ENCODE peak calls at places on chromosomes 16 and 17, in eight cellular contexts. One of them, this sample, is unnamed.

GRCh38 chr16:521381-522210 is 5.9 kb upstream of the CAPN15 start:
- DNase-seq in activated CD4-positive, alpha-beta T cell treated with anti-CD3 and anti-CD28 coated beads, Interleukin-2, amount 50 U/mL, for 24 hours: no peak
- DNase-seq in stromal cell of bone marrow: no peak
- DNase-seq in breast epithelium: no peak
- DNase-seq in T-helper 1 cell: no peak
- DNase-seq in amniotic stem cell: no peak
- DNase-seq in HTR-8/SVneo: no peak
- DNase-seq in foreskin fibroblast: no peak
- DNase-seq in this sample: no peak

GRCh38 chr17:68709995-68710780 is 109.0 kb upstream of the FAM20A start:
- DNase-seq in activated CD4-positive, alpha-beta T cell treated with anti-CD3 and anti-CD28 coated beads, Interleukin-2, amount 50 U/mL, for 24 hours: no peak
- DNase-seq in stromal cell of bone marrow: peak
- DNase-seq in breast epithelium: no peak
- DNase-seq in T-helper 1 cell: no peak
- DNase-seq in amniotic stem cell: peak
- DNase-seq in HTR-8/SVneo: no peak
- DNase-seq in foreskin fibroblast: peak
- DNase-seq in this sample: no peak

GRCh38 chr17:82664276-82664575 is 16.0 kb upstream of the WDR45B start:
- DNase-seq in activated CD4-positive, alpha-beta T cell treated with anti-CD3 and anti-CD28 coated beads, Interleukin-2, amount 50 U/mL, for 24 hours: no peak
- DNase-seq in stromal cell of bone marrow: no peak
- DNase-seq in breast epithelium: no peak
- DNase-seq in T-helper 1 cell: no peak
- DNase-seq in amniotic stem cell: no peak
- DNase-seq in HTR-8/SVneo: no peak
- DNase-seq in foreskin fibroblast: no peak
- DNase-seq in this sample: no peak

GRCh38 chr16:14285542-14286380 is 214.6 kb downstream of the MRTFB start:
- DNase-seq in activated CD4-positive, alpha-beta T cell treated with anti-CD3 and anti-CD28 coated beads, Interleukin-2, amount 50 U/mL, for 24 hours: peak
- DNase-seq in stromal cell of bone marrow: peak
- DNase-seq in breast epithelium: peak
- DNase-seq in T-helper 1 cell: peak
- DNase-seq in amniotic stem cell: peak
- DNase-seq in HTR-8/SVneo: peak
- DNase-seq in foreskin fibroblast: peak
- DNase-seq in this sample: peak

GRCh38 chr16:71808593-71809449 is at the start of gene AP1G1:
- DNase-seq in activated CD4-positive, alpha-beta T cell treated with anti-CD3 and anti-CD28 coated beads, Interleukin-2, amount 50 U/mL, for 24 hours: peak
- DNase-seq in stromal cell of bone marrow: peak
- DNase-seq in breast epithelium: peak
- DNase-seq in T-helper 1 cell: peak
- DNase-seq in amniotic stem cell: peak
- DNase-seq in HTR-8/SVneo: peak
- DNase-seq in foreskin fibroblast: peak
- DNase-seq in this sample: peak

GRCh38 chr17:13568746-13569739 is 32.7 kb downstream of the HS3ST3A1 start:
- DNase-seq in activated CD4-positive, alpha-beta T cell treated with anti-CD3 and anti-CD28 coated beads, Interleukin-2, amount 50 U/mL, for 24 hours: no peak
- DNase-seq in stromal cell of bone marrow: no peak
- DNase-seq in breast epithelium: no peak
- DNase-seq in T-helper 1 cell: no peak
- DNase-seq in amniotic stem cell: no peak
- DNase-seq in HTR-8/SVneo: no peak
- DNase-seq in foreskin fibroblast: no peak
- DNase-seq in this sample: no peak

GRCh38 chr16:21580807-21581206 is 18.6 kb upstream of the METTL9 start:
- DNase-seq in activated CD4-positive, alpha-beta T cell treated with anti-CD3 and anti-CD28 coated beads, Interleukin-2, amount 50 U/mL, for 24 hours: no peak
- DNase-seq in stromal cell of bone marrow: no peak
- DNase-seq in breast epithelium: no peak
- DNase-seq in T-helper 1 cell: no peak
- DNase-seq in amniotic stem cell: no peak
- DNase-seq in HTR-8/SVneo: no peak
- DNase-seq in foreskin fibroblast: no peak
- DNase-seq in this sample: no peak

GRCh38 chr16:66263168-66263972 is 103.1 kb upstream of the CDH5 start:
- DNase-seq in activated CD4-positive, alpha-beta T cell treated with anti-CD3 and anti-CD28 coated beads, Interleukin-2, amount 50 U/mL, for 24 hours: no peak
- DNase-seq in stromal cell of bone marrow: no peak
- DNase-seq in breast epithelium: peak
- DNase-seq in T-helper 1 cell: no peak
- DNase-seq in amniotic stem cell: no peak
- DNase-seq in HTR-8/SVneo: no peak
- DNase-seq in foreskin fibroblast: no peak
- DNase-seq in this sample: no peak

GRCh38 chr16:58022601-58023371 is 2.8 kb upstream of the MMP15 start:
- DNase-seq in activated CD4-positive, alpha-beta T cell treated with anti-CD3 and anti-CD28 coated beads, Interleukin-2, amount 50 U/mL, for 24 hours: no peak
- DNase-seq in stromal cell of bone marrow: peak
- DNase-seq in breast epithelium: peak
- DNase-seq in T-helper 1 cell: no peak
- DNase-seq in amniotic stem cell: no peak
- DNase-seq in HTR-8/SVneo: no peak
- DNase-seq in foreskin fibroblast: peak
- DNase-seq in this sample: peak

GRCh38 chr17:45451131-45451530 is 18.5 kb upstream of the ARHGAP27 start:
- DNase-seq in activated CD4-positive, alpha-beta T cell treated with anti-CD3 and anti-CD28 coated beads, Interleukin-2, amount 50 U/mL, for 24 hours: no peak
- DNase-seq in stromal cell of bone marrow: no peak
- DNase-seq in breast epithelium: no peak
- DNase-seq in T-helper 1 cell: no peak
- DNase-seq in amniotic stem cell: no peak
- DNase-seq in HTR-8/SVneo: no peak
- DNase-seq in foreskin fibroblast: no peak
- DNase-seq in this sample: no peak

GRCh38 chr16:54633943-54634362 is 296.7 kb upstream of the IRX5 start:
- DNase-seq in activated CD4-positive, alpha-beta T cell treated with anti-CD3 and anti-CD28 coated beads, Interleukin-2, amount 50 U/mL, for 24 hours: no peak
- DNase-seq in stromal cell of bone marrow: peak
- DNase-seq in breast epithelium: no peak
- DNase-seq in T-helper 1 cell: no peak
- DNase-seq in amniotic stem cell: no peak
- DNase-seq in HTR-8/SVneo: no peak
- DNase-seq in foreskin fibroblast: peak
- DNase-seq in this sample: no peak

GRCh38 chr17:78300962-78301820 is 58.7 kb downstream of the SOCS3 start:
- DNase-seq in activated CD4-positive, alpha-beta T cell treated with anti-CD3 and anti-CD28 coated beads, Interleukin-2, amount 50 U/mL, for 24 hours: no peak
- DNase-seq in stromal cell of bone marrow: no peak
- DNase-seq in breast epithelium: no peak
- DNase-seq in T-helper 1 cell: no peak
- DNase-seq in amniotic stem cell: no peak
- DNase-seq in HTR-8/SVneo: peak
- DNase-seq in foreskin fibroblast: no peak
- DNase-seq in this sample: no peak

GRCh38 chr16:84483882-84484565 is 20.4 kb downstream of the MEAK7 start:
- DNase-seq in activated CD4-positive, alpha-beta T cell treated with anti-CD3 and anti-CD28 coated beads, Interleukin-2, amount 50 U/mL, for 24 hours: no peak
- DNase-seq in stromal cell of bone marrow: no peak
- DNase-seq in breast epithelium: no peak
- DNase-seq in T-helper 1 cell: no peak
- DNase-seq in amniotic stem cell: no peak
- DNase-seq in HTR-8/SVneo: no peak
- DNase-seq in foreskin fibroblast: no peak
- DNase-seq in this sample: peak

GRCh38 chr16:24858219-24859041 is 12.7 kb downstream of the SLC5A11 start:
- DNase-seq in activated CD4-positive, alpha-beta T cell treated with anti-CD3 and anti-CD28 coated beads, Interleukin-2, amount 50 U/mL, for 24 hours: no peak
- DNase-seq in stromal cell of bone marrow: peak
- DNase-seq in breast epithelium: no peak
- DNase-seq in T-helper 1 cell: no peak
- DNase-seq in amniotic stem cell: no peak
- DNase-seq in HTR-8/SVneo: peak
- DNase-seq in foreskin fibroblast: peak
- DNase-seq in this sample: no peak

GRCh38 chr16:57852189-57852588 is 49.9 kb upstream of the KIFC3 start:
- DNase-seq in activated CD4-positive, alpha-beta T cell treated with anti-CD3 and anti-CD28 coated beads, Interleukin-2, amount 50 U/mL, for 24 hours: no peak
- DNase-seq in stromal cell of bone marrow: no peak
- DNase-seq in breast epithelium: no peak
- DNase-seq in T-helper 1 cell: no peak
- DNase-seq in amniotic stem cell: no peak
- DNase-seq in HTR-8/SVneo: no peak
- DNase-seq in foreskin fibroblast: peak
- DNase-seq in this sample: no peak

GRCh38 chr17:74677558-74678466 is 34.9 kb downstream of the CD300LF start:
- DNase-seq in activated CD4-positive, alpha-beta T cell treated with anti-CD3 and anti-CD28 coated beads, Interleukin-2, amount 50 U/mL, for 24 hours: no peak
- DNase-seq in stromal cell of bone marrow: peak
- DNase-seq in breast epithelium: no peak
- DNase-seq in T-helper 1 cell: no peak
- DNase-seq in amniotic stem cell: no peak
- DNase-seq in HTR-8/SVneo: no peak
- DNase-seq in foreskin fibroblast: peak
- DNase-seq in this sample: no peak

GRCh38 chr17:74477411-74477810 is 11.0 kb downstream of the CD300A start:
- DNase-seq in activated CD4-positive, alpha-beta T cell treated with anti-CD3 and anti-CD28 coated beads, Interleukin-2, amount 50 U/mL, for 24 hours: no peak
- DNase-seq in stromal cell of bone marrow: no peak
- DNase-seq in breast epithelium: no peak
- DNase-seq in T-helper 1 cell: no peak
- DNase-seq in amniotic stem cell: no peak
- DNase-seq in HTR-8/SVneo: no peak
- DNase-seq in foreskin fibroblast: no peak
- DNase-seq in this sample: no peak

GRCh38 chr16:59633996-59634579 is 900.0 kb upstream of the GOT2 start:
- DNase-seq in activated CD4-positive, alpha-beta T cell treated with anti-CD3 and anti-CD28 coated beads, Interleukin-2, amount 50 U/mL, for 24 hours: no peak
- DNase-seq in stromal cell of bone marrow: peak
- DNase-seq in breast epithelium: no peak
- DNase-seq in T-helper 1 cell: no peak
- DNase-seq in amniotic stem cell: no peak
- DNase-seq in HTR-8/SVneo: no peak
- DNase-seq in foreskin fibroblast: peak
- DNase-seq in this sample: no peak

GRCh38 chr17:50052241-50052788 is 3.6 kb upstream of the ITGA3 start:
- DNase-seq in activated CD4-positive, alpha-beta T cell treated with anti-CD3 and anti-CD28 coated beads, Interleukin-2, amount 50 U/mL, for 24 hours: no peak
- DNase-seq in stromal cell of bone marrow: no peak
- DNase-seq in breast epithelium: no peak
- DNase-seq in T-helper 1 cell: no peak
- DNase-seq in amniotic stem cell: no peak
- DNase-seq in HTR-8/SVneo: no peak
- DNase-seq in foreskin fibroblast: no peak
- DNase-seq in this sample: no peak

GRCh38 chr16:1494129-1494640 is 1.0 kb downstream of the TELO2 start:
- DNase-seq in activated CD4-positive, alpha-beta T cell treated with anti-CD3 and anti-CD28 coated beads, Interleukin-2, amount 50 U/mL, for 24 hours: no peak
- DNase-seq in stromal cell of bone marrow: peak
- DNase-seq in breast epithelium: no peak
- DNase-seq in T-helper 1 cell: no peak
- DNase-seq in amniotic stem cell: no peak
- DNase-seq in HTR-8/SVneo: peak
- DNase-seq in foreskin fibroblast: peak
- DNase-seq in this sample: no peak

GRCh38 chr17:43900183-43900857 is 7.0 kb downstream of the MPP2 start:
- DNase-seq in activated CD4-positive, alpha-beta T cell treated with anti-CD3 and anti-CD28 coated beads, Interleukin-2, amount 50 U/mL, for 24 hours: peak
- DNase-seq in stromal cell of bone marrow: peak
- DNase-seq in breast epithelium: peak
- DNase-seq in T-helper 1 cell: peak
- DNase-seq in amniotic stem cell: peak
- DNase-seq in HTR-8/SVneo: peak
- DNase-seq in foreskin fibroblast: peak
- DNase-seq in this sample: peak

GRCh38 chr16:49597796-49598195 is 224.2 kb downstream of the C16orf78 start:
- DNase-seq in activated CD4-positive, alpha-beta T cell treated with anti-CD3 and anti-CD28 coated beads, Interleukin-2, amount 50 U/mL, for 24 hours: no peak
- DNase-seq in stromal cell of bone marrow: no peak
- DNase-seq in breast epithelium: no peak
- DNase-seq in T-helper 1 cell: no peak
- DNase-seq in amniotic stem cell: no peak
- DNase-seq in HTR-8/SVneo: no peak
- DNase-seq in foreskin fibroblast: no peak
- DNase-seq in this sample: peak

GRCh38 chr17:183021-183420 is 1.6 kb upstream of the DOC2B start:
- DNase-seq in activated CD4-positive, alpha-beta T cell treated with anti-CD3 and anti-CD28 coated beads, Interleukin-2, amount 50 U/mL, for 24 hours: no peak
- DNase-seq in stromal cell of bone marrow: no peak
- DNase-seq in breast epithelium: no peak
- DNase-seq in T-helper 1 cell: no peak
- DNase-seq in amniotic stem cell: no peak
- DNase-seq in HTR-8/SVneo: no peak
- DNase-seq in foreskin fibroblast: no peak
- DNase-seq in this sample: no peak

GRCh38 chr17:30278032-30278431 is 13.7 kb downstream of the BLMH start:
- DNase-seq in activated CD4-positive, alpha-beta T cell treated with anti-CD3 and anti-CD28 coated beads, Interleukin-2, amount 50 U/mL, for 24 hours: no peak
- DNase-seq in stromal cell of bone marrow: no peak
- DNase-seq in breast epithelium: no peak
- DNase-seq in T-helper 1 cell: no peak
- DNase-seq in amniotic stem cell: no peak
- DNase-seq in HTR-8/SVneo: peak
- DNase-seq in foreskin fibroblast: peak
- DNase-seq in this sample: no peak

GRCh38 chr16:17238285-17239028 is 232.3 kb downstream of the XYLT1 start:
- DNase-seq in activated CD4-positive, alpha-beta T cell treated with anti-CD3 and anti-CD28 coated beads, Interleukin-2, amount 50 U/mL, for 24 hours: no peak
- DNase-seq in stromal cell of bone marrow: no peak
- DNase-seq in breast epithelium: no peak
- DNase-seq in T-helper 1 cell: no peak
- DNase-seq in amniotic stem cell: no peak
- DNase-seq in HTR-8/SVneo: no peak
- DNase-seq in foreskin fibroblast: peak
- DNase-seq in this sample: no peak

GRCh38 chr17:40511667-40512221 is 10.3 kb upstream of the TNS4 start:
- DNase-seq in activated CD4-positive, alpha-beta T cell treated with anti-CD3 and anti-CD28 coated beads, Interleukin-2, amount 50 U/mL, for 24 hours: no peak
- DNase-seq in stromal cell of bone marrow: no peak
- DNase-seq in breast epithelium: no peak
- DNase-seq in T-helper 1 cell: no peak
- DNase-seq in amniotic stem cell: no peak
- DNase-seq in HTR-8/SVneo: no peak
- DNase-seq in foreskin fibroblast: no peak
- DNase-seq in this sample: no peak

GRCh38 chr16:88195911-88196465 is 186.8 kb upstream of the ZNF469 start:
- DNase-seq in activated CD4-positive, alpha-beta T cell treated with anti-CD3 and anti-CD28 coated beads, Interleukin-2, amount 50 U/mL, for 24 hours: no peak
- DNase-seq in stromal cell of bone marrow: no peak
- DNase-seq in breast epithelium: no peak
- DNase-seq in T-helper 1 cell: no peak
- DNase-seq in amniotic stem cell: no peak
- DNase-seq in HTR-8/SVneo: no peak
- DNase-seq in foreskin fibroblast: no peak
- DNase-seq in this sample: no peak

GRCh38 chr16:81560979-81561657 is 116.5 kb downstream of the CMIP start:
- DNase-seq in activated CD4-positive, alpha-beta T cell treated with anti-CD3 and anti-CD28 coated beads, Interleukin-2, amount 50 U/mL, for 24 hours: no peak
- DNase-seq in stromal cell of bone marrow: peak
- DNase-seq in breast epithelium: no peak
- DNase-seq in T-helper 1 cell: no peak
- DNase-seq in amniotic stem cell: no peak
- DNase-seq in HTR-8/SVneo: no peak
- DNase-seq in foreskin fibroblast: peak
- DNase-seq in this sample: no peak

GRCh38 chr17:67441052-67441738 is 64.1 kb downstream of the PITPNC1 start:
- DNase-seq in activated CD4-positive, alpha-beta T cell treated with anti-CD3 and anti-CD28 coated beads, Interleukin-2, amount 50 U/mL, for 24 hours: peak
- DNase-seq in stromal cell of bone marrow: no peak
- DNase-seq in breast epithelium: no peak
- DNase-seq in T-helper 1 cell: peak
- DNase-seq in amniotic stem cell: no peak
- DNase-seq in HTR-8/SVneo: peak
- DNase-seq in foreskin fibroblast: peak
- DNase-seq in this sample: no peak

GRCh38 chr17:22695228-22695619 is 1002.9 kb downstream of the KCNJ18 start:
- DNase-seq in activated CD4-positive, alpha-beta T cell treated with anti-CD3 and anti-CD28 coated beads, Interleukin-2, amount 50 U/mL, for 24 hours: no peak
- DNase-seq in stromal cell of bone marrow: no peak
- DNase-seq in breast epithelium: no peak
- DNase-seq in T-helper 1 cell: no peak
- DNase-seq in amniotic stem cell: no peak
- DNase-seq in HTR-8/SVneo: no peak
- DNase-seq in foreskin fibroblast: no peak
- DNase-seq in this sample: no peak

GRCh38 chr16:85583491-85584181 is 29.5 kb upstream of the GSE1 start:
- DNase-seq in activated CD4-positive, alpha-beta T cell treated with anti-CD3 and anti-CD28 coated beads, Interleukin-2, amount 50 U/mL, for 24 hours: no peak
- DNase-seq in stromal cell of bone marrow: no peak
- DNase-seq in breast epithelium: no peak
- DNase-seq in T-helper 1 cell: no peak
- DNase-seq in amniotic stem cell: no peak
- DNase-seq in HTR-8/SVneo: no peak
- DNase-seq in foreskin fibroblast: peak
- DNase-seq in this sample: no peak

This sample was measured in right lobe of liver.